ENCODE peak calls at places on chromosomes 5 and 9, in six cellular contexts. U is astrocyte, R is GM13977, Z is thyroid gland, F is A549, A is GM12878. X is an unnamed sample.

GRCh38 chr5:178464431-178465048 is 125.7 kb downstream of the COL23A1 start:
- DNase-seq in Z (no peak), A (no peak), R (no peak), F (no peak), U (no peak), X (no peak)

GRCh38 chr5:31990296-31990695 is 183.8 kb downstream of the GOLPH3 start:
- DNase-seq in Z (no peak), R (no peak), A (no peak), F (no peak), U (peak; percentile 30), X (no peak)

GRCh38 chr5:170330568-170331054 is 33.0 kb upstream of the LCP2 start:
- DNase-seq in R (no peak), U (no peak), Z (peak; percentile 25), F (no peak), A (no peak), X (no peak)

GRCh38 chr5:52015760-52016159 is 632.5 kb downstream of the ISL1 start:
- DNase-seq in F (no peak), U (no peak), Z (peak; percentile 33), A (no peak), R (no peak), X (no peak)

GRCh38 chr5:164844348-164844747 is 1338.9 kb downstream of the MAT2B start:
- DNase-seq in A (no peak), U (no peak), R (no peak), Z (no peak), F (no peak), X (no peak)

GRCh38 chr9:94785211-94786169 is 59.0 kb downstream of the AOPEP start:
- DNase-seq in Z (no peak), A (no peak), F (no peak), R (no peak), U (no peak), X (no peak)

GRCh38 chr9:98365227-98365669 is 109.8 kb upstream of the TBC1D2 start:
- DNase-seq in U (peak; percentile 6), Z (no peak), R (no peak), F (peak; percentile 61), A (no peak), X (peak; percentile 17)

GRCh38 chr5:75623846-75624245 is 12.6 kb downstream of the ANKDD1B start:
- DNase-seq in A (no peak), U (no peak), R (no peak), Z (no peak), F (peak; percentile 23), X (peak; percentile 16)

GRCh38 chr9:132268725-132269352 is 85.9 kb downstream of the SETX start:
- DNase-seq in Z (peak; percentile 71), F (peak; percentile 79), U (peak; percentile 23), R (peak; percentile 55), A (no peak), X (peak; percentile 58)

DNA sequence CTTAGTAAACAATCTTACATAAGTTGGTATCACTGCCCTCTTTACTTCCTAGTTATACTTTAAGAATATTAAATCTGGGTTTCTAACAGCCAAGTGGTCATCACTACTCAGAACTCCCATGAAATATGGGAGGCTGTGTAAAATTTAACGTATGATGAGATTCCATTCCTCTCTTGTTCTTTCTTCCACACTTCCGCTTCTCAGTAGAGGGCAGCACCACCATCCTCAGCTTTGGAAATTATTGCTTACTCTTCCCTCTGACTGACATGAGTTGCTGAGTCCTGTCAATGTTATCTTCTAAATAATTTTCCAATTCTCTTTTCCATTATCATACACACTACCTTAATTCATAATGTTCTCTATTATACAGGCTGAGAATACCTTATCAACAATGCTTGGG is 194.0 kb downstream of the RFX3 start:
- DNase-seq in A (no peak), Z (no peak), R (no peak), U (no peak), F (peak; percentile 27), X (no peak)
- TF ChIP-seq CTCF in A (peak; percentile 11), Z (no peak), R (no peak), U (no peak), F (peak; percentile 44), X (peak; percentile 33)

DNA sequence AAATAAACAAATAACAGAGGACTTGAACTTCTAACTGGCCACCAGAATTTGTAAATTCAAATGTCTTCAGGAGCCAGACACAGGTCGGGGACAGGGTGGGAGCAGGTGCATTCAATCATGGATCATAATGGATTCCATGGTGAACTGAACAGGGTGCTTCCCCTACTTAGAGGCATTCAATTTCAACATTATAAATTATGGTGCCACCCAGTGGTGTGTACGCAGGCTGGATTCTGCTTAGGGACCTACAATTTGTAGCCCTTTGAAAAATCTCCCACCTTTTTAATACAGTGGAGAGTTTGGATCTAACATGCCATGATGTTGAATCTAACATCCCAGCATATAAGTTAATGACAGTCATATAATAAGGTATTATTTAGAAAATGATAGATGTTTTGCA is 22.3 kb downstream of the KLF9 start:
- DNase-seq in U (no peak), R (no peak), Z (no peak), A (no peak), F (peak; percentile 24), X (no peak)
- TF ChIP-seq CTCF in U (peak; percentile 28), R (peak; percentile 12), Z (no peak), A (no peak), F (peak; percentile 27), X (peak; percentile 63)

GRCh38 chr9:82912639-82913038 is 150.3 kb downstream of the RASEF start:
- DNase-seq in Z (no peak), F (no peak), R (no peak), A (no peak), U (no peak), X (no peak)
- TF ChIP-seq CTCF in Z (no peak), F (peak; percentile 26), R (no peak), A (no peak), U (peak; percentile 8), X (no peak)

DNA sequence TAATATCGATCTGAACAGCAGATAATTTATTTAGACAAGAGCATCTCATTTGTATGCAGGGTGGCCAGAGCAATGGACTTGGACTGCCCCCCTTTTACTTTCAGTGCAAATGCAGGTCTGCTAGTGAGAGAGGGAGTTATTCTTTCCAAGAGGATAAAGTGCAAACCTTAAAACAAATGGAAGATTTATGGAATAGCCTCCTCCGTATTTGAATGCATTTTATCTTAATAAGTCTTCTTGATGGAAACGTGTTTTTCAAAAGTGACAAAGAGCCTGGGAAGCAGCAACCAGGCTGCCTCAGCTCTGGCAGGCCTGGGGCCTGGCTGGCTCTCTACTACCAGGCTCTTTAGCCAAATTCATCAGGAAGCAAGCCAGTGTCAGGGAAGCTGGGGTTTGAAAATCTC is 6.8 kb downstream of the NR2F1 start:
- DNase-seq in A (no peak), Z (no peak), F (no peak), R (no peak), U (no peak), X (no peak)
- TF ChIP-seq CTCF in A (no peak), Z (no peak), F (no peak), R (no peak), U (peak; percentile 12), X (no peak)